ENCODE peak calls at places on chromosomes 7 and 10, in six cellular contexts. J is progenitor cell of endocrine pancreas; U is activated CD4-positive, alpha-beta T cell treated with anti-CD3 and anti-CD28 coated beads for 36 hours; G is nephron progenitor cell; I is skeletal muscle cell; A is pons. M is an unnamed sample.

GRCh38 chr7:117775826-117776623 is 97.2 kb downstream of the CTTNBP2 start:
- DNase-seq in J (no peak), U (no peak), G (no peak), I (no peak), A (no peak), M (peak)

GRCh38 chr7:83546586-83546985 is 102.4 kb downstream of the SEMA3E start:
- DNase-seq in J (no peak), U (no peak), G (no peak), I (peak), A (no peak), M (no peak)

GRCh38 chr7:17846935-17847334 is 93.4 kb downstream of the SNX13 start:
- DNase-seq in J (no peak), U (no peak), G (no peak), I (no peak), A (no peak), M (no peak)

GRCh38 chr10:63103971-63104409 is 29.1 kb upstream of the NRBF2 start:
- DNase-seq in J (no peak), U (peak), G (no peak), I (no peak), A (no peak), M (no peak)

GRCh38 chr10:112631501-112632410 is 184.7 kb downstream of the VTI1A start:
- DNase-seq in J (no peak), U (no peak), G (no peak), I (peak), A (peak), M (no peak)

GRCh38 chr10:73965890-73966768 is 31.8 kb upstream of the VCL start:
- DNase-seq in J (no peak), U (no peak), G (peak), I (peak), A (peak), M (no peak)

GRCh38 chr7:604884-605531 is 85.4 kb upstream of the PDGFA start:
- DNase-seq in J (no peak), U (peak), G (no peak), I (no peak), A (no peak), M (no peak)

GRCh38 chr7:144436500-144436899 is 33.0 kb upstream of the NOBOX start:
- DNase-seq in J (no peak), U (no peak), G (no peak), I (no peak), A (no peak), M (no peak)

GRCh38 chr7:56079450-56080185 is 13.1 kb downstream of the PHKG1 start:
- DNase-seq in J (no peak), U (no peak), G (no peak), I (peak), A (peak), M (no peak)

GRCh38 chr7:85191383-85191782 is 4.5 kb upstream of the SEMA3D start:
- DNase-seq in J (no peak), U (no peak), G (no peak), I (no peak), A (peak), M (peak)

GRCh38 chr10:4081691-4082111 is 296.7 kb upstream of the KLF6 start:
- DNase-seq in J (no peak), U (no peak), G (no peak), I (no peak), A (no peak), M (no peak)

GRCh38 chr7:143363011-143363937 is 761 bp upstream of the FAM131B start:
- DNase-seq in J (no peak), U (no peak), G (no peak), I (no peak), A (peak), M (no peak)

GRCh38 chr10:60288291-60288690 is 101.4 kb downstream of the ANK3 start:
- DNase-seq in J (no peak), U (no peak), G (no peak), I (no peak), A (no peak), M (no peak)

GRCh38 chr7:20826243-20826642 is 39.6 kb upstream of the SP8 start:
- DNase-seq in J (no peak), U (no peak), G (peak), I (no peak), A (no peak), M (no peak)

GRCh38 chr7:45020915-45021314 is 20.9 kb downstream of the CCM2 start:
- DNase-seq in J (no peak), U (no peak), G (no peak), I (no peak), A (no peak), M (no peak)

GRCh38 chr10:132101529-132101928 is 35.8 kb downstream of the JAKMIP3 start:
- DNase-seq in J (peak), U (no peak), G (no peak), I (no peak), A (peak), M (no peak)

GRCh38 chr7:1659696-1660095 is 10.4 kb upstream of the ELFN1 start:
- DNase-seq in J (no peak), U (no peak), G (no peak), I (no peak), A (no peak), M (no peak)

GRCh38 chr10:46091080-46091833 is 45.2 kb upstream of the MSMB start:
- DNase-seq in J (no peak), U (peak), G (no peak), I (no peak), A (no peak), M (peak)

GRCh38 chr7:5497158-5498103 is 73.8 kb upstream of the TNRC18 start:
- DNase-seq in J (no peak), U (peak), G (no peak), I (no peak), A (no peak), M (no peak)

GRCh38 chr10:78570633-78571032 is 498.1 kb upstream of the ZMIZ1 start:
- DNase-seq in J (no peak), U (no peak), G (no peak), I (no peak), A (no peak), M (no peak)

GRCh38 chr10:43372751-43373445 is 1.5 kb downstream of the FXYD4 start:
- DNase-seq in J (no peak), U (no peak), G (no peak), I (no peak), A (peak), M (no peak)

GRCh38 chr10:78604286-78604685 is 464.5 kb upstream of the ZMIZ1 start:
- DNase-seq in J (no peak), U (no peak), G (no peak), I (no peak), A (no peak), M (no peak)

GRCh38 chr7:70923086-70923845 is 208.7 kb upstream of the GALNT17 start:
- DNase-seq in J (no peak), U (no peak), G (no peak), I (no peak), A (peak), M (no peak)

GRCh38 chr7:11458736-11459483 is 373.1 kb downstream of the THSD7A start:
- DNase-seq in J (no peak), U (no peak), G (no peak), I (peak), A (no peak), M (no peak)